ENCODE peak calls at places on chromosomes 2 and 18, in five cellular contexts. One of them, this sample, is unnamed.

GRCh38 chr2:226115102-226115831 is 684.4 kb downstream of the IRS1 start:
- DNase-seq in dorsolateral prefrontal cortex: no peak
- DNase-seq in astrocyte of the spinal cord: peak
- DNase-seq in vagina: no peak
- DNase-seq in NCI-H774: no peak
- DNase-seq in this sample: no peak

GRCh38 chr2:102622646-102623045 is 3.3 kb downstream of the SLC9A2 start:
- DNase-seq in dorsolateral prefrontal cortex: no peak
- DNase-seq in astrocyte of the spinal cord: no peak
- DNase-seq in vagina: no peak
- DNase-seq in NCI-H774: no peak
- DNase-seq in this sample: no peak

GRCh38 chr2:22281033-22281432 is 1103.9 kb upstream of the KLHL29 start:
- DNase-seq in dorsolateral prefrontal cortex: peak
- DNase-seq in astrocyte of the spinal cord: peak
- DNase-seq in vagina: no peak
- DNase-seq in NCI-H774: no peak
- DNase-seq in this sample: no peak

GRCh38 chr2:168459256-168459655 is 3.2 kb downstream of the CERS6 start:
- DNase-seq in dorsolateral prefrontal cortex: no peak
- DNase-seq in astrocyte of the spinal cord: no peak
- DNase-seq in vagina: no peak
- DNase-seq in NCI-H774: no peak
- DNase-seq in this sample: no peak

GRCh38 chr2:201985740-201986735 is 47.6 kb upstream of the FZD7 start:
- DNase-seq in dorsolateral prefrontal cortex: no peak
- DNase-seq in astrocyte of the spinal cord: no peak
- DNase-seq in vagina: no peak
- DNase-seq in NCI-H774: no peak
- DNase-seq in this sample: no peak

GRCh38 chr2:50769416-50769815 is 262.5 kb downstream of the NRXN1 start:
- DNase-seq in dorsolateral prefrontal cortex: peak
- DNase-seq in astrocyte of the spinal cord: no peak
- DNase-seq in vagina: no peak
- DNase-seq in NCI-H774: no peak
- DNase-seq in this sample: no peak

GRCh38 chr18:34159691-34160185 is 65.0 kb downstream of the NOL4 start:
- DNase-seq in dorsolateral prefrontal cortex: peak
- DNase-seq in astrocyte of the spinal cord: no peak
- DNase-seq in vagina: peak
- DNase-seq in NCI-H774: peak
- DNase-seq in this sample: no peak

GRCh38 chr2:173215316-173215715 is 139.4 kb upstream of the CDCA7 start:
- DNase-seq in dorsolateral prefrontal cortex: no peak
- DNase-seq in astrocyte of the spinal cord: no peak
- DNase-seq in vagina: no peak
- DNase-seq in NCI-H774: no peak
- DNase-seq in this sample: no peak

GRCh38 chr2:122307772-122308171 is 552.3 kb downstream of the TSN start:
- DNase-seq in dorsolateral prefrontal cortex: no peak
- DNase-seq in astrocyte of the spinal cord: no peak
- DNase-seq in vagina: no peak
- DNase-seq in NCI-H774: no peak
- DNase-seq in this sample: no peak

GRCh38 chr2:70964596-70965386 is 13.6 kb upstream of the ANKRD53 start:
- DNase-seq in dorsolateral prefrontal cortex: peak
- DNase-seq in astrocyte of the spinal cord: peak
- DNase-seq in vagina: no peak
- DNase-seq in NCI-H774: no peak
- DNase-seq in this sample: peak

GRCh38 chr2:201654611-201655384 is 11.5 kb upstream of the TMEM237 start:
- DNase-seq in dorsolateral prefrontal cortex: no peak
- DNase-seq in astrocyte of the spinal cord: peak
- DNase-seq in vagina: no peak
- DNase-seq in NCI-H774: no peak
- DNase-seq in this sample: no peak

GRCh38 chr2:231709981-231710750 is 1.8 kb downstream of the PTMA start:
- DNase-seq in dorsolateral prefrontal cortex: peak
- DNase-seq in astrocyte of the spinal cord: peak
- DNase-seq in vagina: no peak
- DNase-seq in NCI-H774: peak
- DNase-seq in this sample: peak

GRCh38 chr2:171652411-171652775 is 34.9 kb upstream of the DYNC1I2 start:
- DNase-seq in dorsolateral prefrontal cortex: no peak
- DNase-seq in astrocyte of the spinal cord: peak
- DNase-seq in vagina: no peak
- DNase-seq in NCI-H774: no peak
- DNase-seq in this sample: no peak

GRCh38 chr2:25794544-25795276 is 83.6 kb downstream of the ASXL2 start:
- DNase-seq in dorsolateral prefrontal cortex: no peak
- DNase-seq in astrocyte of the spinal cord: no peak
- DNase-seq in vagina: no peak
- DNase-seq in NCI-H774: no peak
- DNase-seq in this sample: no peak